ENCODE peak calls at places on chromosomes 16 and 17, in eight cellular contexts. R is mucosa of descending colon, E is AG10803, Z is left ventricle myocardium inferior, N is Caco-2, W is HFF-Myc, A is fibroblast of the aortic adventitia, B is GM23338. S is an unnamed sample.
A peak's percentile ranks its signal among the peaks of the same experiment; 100 is the strongest.

GRCh38 chr17:7218166-7218565 is 1.5 kb downstream of the DLG4 start:
- DNase-seq in R (no peak), E (no peak), Z (no peak), N (no peak), W (no peak), A (no peak), B (no peak), S (no peak)

GRCh38 chr16:24819462-24820040 is 26.2 kb upstream of the SLC5A11 start:
- DNase-seq in R (no peak), E (peak; percentile 60), Z (no peak), N (no peak), W (no peak), A (peak; percentile 35), B (no peak), S (peak; percentile 31)

GRCh38 chr16:67528870-67529638 is 425 bp downstream of the RIPOR1 start:
- DNase-seq in R (peak; percentile 71), E (peak; percentile 43), Z (peak; percentile 58), N (peak; percentile 52), W (no peak), A (no peak), B (peak; percentile 63), S (no peak)

GRCh38 chr17:70169707-70170597 is 620 bp downstream of the KCNJ2 start:
- DNase-seq in R (no peak), E (peak; percentile 60), Z (peak; percentile 21), N (no peak), W (no peak), A (peak; percentile 60), B (peak; percentile 24), S (no peak)

GRCh38 chr17:973053-973452 is 6.5 kb downstream of the NXN start:
- DNase-seq in R (no peak), E (no peak), Z (no peak), N (peak; percentile 90), W (no peak), A (no peak), B (peak; percentile 77), S (no peak)

GRCh38 chr16:1181715-1182671 is 29.1 kb downstream of the CACNA1H start:
- DNase-seq in R (peak; percentile 73), E (peak; percentile 31), Z (peak; percentile 65), N (peak; percentile 57), W (no peak), A (peak; percentile 58), B (no peak), S (peak; percentile 34)

GRCh38 chr16:85420501-85421337 is 192.4 kb upstream of the GSE1 start:
- DNase-seq in R (peak; percentile 70), E (peak; percentile 25), Z (peak; percentile 47), N (peak; percentile 39), W (no peak), A (peak; percentile 25), B (peak; percentile 69), S (no peak)

GRCh38 chr16:1770328-1771071 is 843 bp downstream of the NME3 start:
- DNase-seq in R (peak; percentile 88), E (peak; percentile 51), Z (peak; percentile 62), N (no peak), W (no peak), A (peak; percentile 58), B (peak; percentile 76), S (no peak)

GRCh38 chr17:67999291-67999911 is 3.1 kb upstream of the C17orf58 start:
- DNase-seq in R (no peak), E (peak; percentile 22), Z (no peak), N (no peak), W (no peak), A (no peak), B (no peak), S (no peak)

GRCh38 chr17:48569676-48570324 is 8.3 kb downstream of the HOXB4 start:
- DNase-seq in R (no peak), E (no peak), Z (no peak), N (no peak), W (no peak), A (peak; percentile 68), B (no peak), S (no peak)
- TF ChIP-seq CTCF in R (no peak), E (peak; percentile 25), Z (no peak), N (no peak), W (no peak), A (peak; percentile 35), B (no peak), S (peak; percentile 11)

GRCh38 chr17:55272711-55273578 is 8.2 kb downstream of the HLF start:
- DNase-seq in R (no peak), E (peak; percentile 7), Z (no peak), N (no peak), W (no peak), A (no peak), B (no peak), S (no peak)
- H3K4me3 ChIP-seq in R (no peak overlapping the region), E (no peak overlapping the region), Z (peak overlapping the region; percentile 35), N (no peak overlapping the region), W (no peak overlapping the region), A (no peak overlapping the region), B (no peak overlapping the region), S (no peak overlapping the region)

DNA sequence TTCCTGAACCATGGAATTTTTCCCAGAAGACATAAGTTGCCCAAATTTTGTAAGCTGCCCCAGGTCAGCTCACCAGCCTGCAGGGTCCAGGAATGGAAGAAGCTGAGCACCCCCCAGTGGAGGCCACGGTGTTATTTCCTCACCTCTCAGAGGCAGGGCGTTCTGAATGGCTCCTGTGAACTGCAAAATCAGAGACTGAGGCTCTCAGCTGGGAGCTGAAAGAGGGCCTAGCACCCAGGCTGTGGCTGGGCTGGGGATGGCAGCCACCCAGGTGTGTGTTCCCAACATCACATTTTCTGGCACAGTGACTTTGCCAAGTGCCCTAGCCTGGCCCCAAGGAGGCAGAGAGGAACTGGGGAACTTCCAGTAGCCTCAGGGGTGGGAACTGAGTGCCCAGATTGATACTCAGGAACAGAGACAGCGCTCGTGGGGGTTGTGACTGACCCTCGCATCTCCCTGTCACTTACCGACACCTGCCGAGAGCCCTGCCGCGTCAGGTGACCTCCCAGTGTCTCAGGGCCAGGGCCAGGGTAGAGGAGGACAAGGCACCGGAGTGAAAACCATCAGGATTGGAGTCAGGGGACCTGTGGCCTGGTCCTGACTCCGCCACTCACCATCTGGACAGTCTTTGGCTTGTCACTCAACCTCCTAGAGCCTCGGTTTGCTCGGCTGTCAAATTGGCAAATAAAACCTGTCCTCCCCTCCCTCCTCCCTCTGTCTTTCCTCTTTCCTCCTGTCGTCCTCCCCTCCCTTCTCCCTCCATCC is 11.3 kb downstream of the CACNG4 start:
- DNase-seq in R (no peak), E (no peak), Z (peak; percentile 39), N (peak; percentile 68), W (no peak), A (no peak), B (peak; percentile 75), S (no peak)
- TF ChIP-seq CTCF in R (no peak), E (no peak), Z (no peak), N (peak; percentile 63), W (peak; percentile 23), A (no peak), B (peak; percentile 55), S (peak; percentile 14)

GRCh38 chr16:70589998-70590471 is 56.3 kb upstream of the IL34 start:
- DNase-seq in R (peak; percentile 57), E (peak; percentile 47), Z (peak; percentile 51), N (no peak), W (no peak), A (peak; percentile 88), B (peak; percentile 45), S (no peak)
- H3K4me3 ChIP-seq in R (no peak overlapping the region), E (no peak overlapping the region), Z (peak overlapping the region; percentile 10), N (no peak overlapping the region), W (no peak overlapping the region), A (peak overlapping the region; percentile 44), B (no peak overlapping the region), S (no peak overlapping the region)

GRCh38 chr17:62661337-62661736 is 33.9 kb downstream of the MRC2 start:
- DNase-seq in R (no peak), E (no peak), Z (no peak), N (no peak), W (no peak), A (no peak), B (no peak), S (no peak)
- TF ChIP-seq CTCF in R (no peak), E (no peak), Z (no peak), N (no peak), W (no peak), A (no peak), B (no peak), S (no peak)

GRCh38 chr16:53056528-53056881 is 1.7 kb downstream of the CHD9 start:
- DNase-seq in R (no peak), E (peak; percentile 33), Z (no peak), N (no peak), W (no peak), A (peak; percentile 84), B (no peak), S (no peak)
- H3K4me3 ChIP-seq in R (no peak overlapping the region), E (no peak overlapping the region), Z (peak overlapping the region; percentile 75), N (no peak overlapping the region), W (peak overlapping the region; percentile 71), A (no peak overlapping the region), B (peak overlapping the region; percentile 73), S (no peak overlapping the region)

GRCh38 chr16:66512589-66513404 is 37.1 kb downstream of the TK2 start:
- DNase-seq in R (no peak), E (peak; percentile 71), Z (no peak), N (peak; percentile 79), W (no peak), A (peak; percentile 41), B (no peak), S (no peak)

GRCh38 chr16:66510711-66511614 is 39.0 kb downstream of the TK2 start:
- DNase-seq in R (no peak), E (no peak), Z (peak; percentile 31), N (no peak), W (no peak), A (peak; percentile 36), B (no peak), S (no peak)

GRCh38 chr16:66509576-66509975 is 40.3 kb downstream of the TK2 start:
- DNase-seq in R (no peak), E (no peak), Z (no peak), N (no peak), W (no peak), A (no peak), B (no peak), S (no peak)

GRCh38 chr16:66510298-66510697 is 39.6 kb downstream of the TK2 start:
- DNase-seq in R (no peak), E (no peak), Z (no peak), N (no peak), W (no peak), A (no peak), B (no peak), S (no peak)

DNA sequence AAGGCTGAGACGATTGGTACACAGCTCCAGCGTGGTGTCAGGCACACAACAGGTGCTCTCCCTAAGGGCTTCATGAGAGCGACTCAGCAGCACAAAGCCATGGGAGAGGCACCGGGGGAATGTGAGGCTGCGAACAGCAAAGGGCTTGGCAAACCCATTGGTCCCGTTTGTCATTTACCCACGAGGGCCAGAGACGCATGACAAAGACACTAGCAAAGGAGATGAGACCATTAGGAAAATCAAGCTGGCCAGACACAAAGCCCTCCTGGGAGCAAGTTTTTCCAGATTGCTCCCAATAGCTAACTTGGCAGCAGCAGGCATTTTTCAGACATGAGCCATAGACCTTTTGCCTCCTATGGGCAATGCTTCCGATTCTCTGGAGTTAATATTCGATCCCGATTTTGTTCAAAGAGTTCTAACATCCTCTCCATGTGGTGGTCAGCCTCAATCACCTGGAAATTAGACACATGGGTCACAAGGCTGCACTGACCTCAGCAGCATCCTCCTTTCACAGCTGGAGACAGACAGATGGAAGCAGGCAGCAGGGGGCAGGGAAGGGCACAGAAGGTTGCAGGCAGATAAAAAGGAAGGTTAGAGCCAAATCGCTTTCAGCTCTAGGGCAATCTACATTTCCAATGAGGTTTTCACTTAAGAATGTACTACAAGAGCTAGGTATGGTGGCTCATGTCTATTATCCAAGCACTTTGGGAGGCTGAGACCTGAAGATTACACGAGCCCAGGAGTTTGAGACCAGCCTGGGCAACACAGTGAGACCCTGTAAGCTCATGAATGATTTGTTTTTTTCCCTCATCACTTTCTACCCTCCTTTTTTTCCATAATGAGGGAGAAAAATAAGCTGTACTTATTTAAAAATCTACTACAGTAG is 38.1 kb downstream of the TK2 start:
- DNase-seq in R (no peak), E (peak; percentile 86), Z (no peak), N (no peak), W (peak; percentile 48), A (peak; percentile 82), B (peak; percentile 75), S (peak; percentile 61)
- TF ChIP-seq CTCF in R (no peak), E (peak; percentile 19), Z (no peak), N (no peak), W (no peak), A (peak; percentile 13), B (peak; percentile 16), S (no peak)